ENCODE peak calls at places on chromosomes 1 and 21, in nine cellular contexts. One of them, this sample, is unnamed.

GRCh38 chr21:41726630-41726969 is 40.3 kb downstream of the RIPK4 start:
- DNase-seq in tibial nerve: no peak
- DNase-seq in A549: no peak
- DNase-seq in esophagus squamous epithelium: no peak
- DNase-seq in H54: no peak
- DNase-seq in stimulated activated CD4-positive, alpha-beta T cell treated with anti-CD3 and anti-CD28 coated beads, Interleukin-4, amount 100 ng/mL, for 4 hours: no peak
- DNase-seq in nephron progenitor cell: no peak
- DNase-seq in hippocampal formation: no peak
- DNase-seq in HFF-Myc: no peak
- DNase-seq in this sample: no peak

GRCh38 chr1:240111558-240111957 is 19.9 kb downstream of the FMN2 start:
- DNase-seq in stimulated activated CD4-positive, alpha-beta T cell treated with anti-CD3 and anti-CD28 coated beads, Interleukin-4, amount 100 ng/mL, for 4 hours: no peak
- DNase-seq in tibial nerve: no peak
- DNase-seq in A549: peak
- DNase-seq in nephron progenitor cell: no peak
- DNase-seq in esophagus squamous epithelium: no peak
- DNase-seq in HFF-Myc: no peak
- DNase-seq in hippocampal formation: no peak
- DNase-seq in H54: no peak
- DNase-seq in this sample: no peak

GRCh38 chr1:197924516-197925123 is 7.4 kb downstream of the LHX9 start:
- DNase-seq in nephron progenitor cell: peak
- DNase-seq in tibial nerve: peak
- DNase-seq in hippocampal formation: no peak
- DNase-seq in A549: peak
- DNase-seq in stimulated activated CD4-positive, alpha-beta T cell treated with anti-CD3 and anti-CD28 coated beads, Interleukin-4, amount 100 ng/mL, for 4 hours: peak
- DNase-seq in HFF-Myc: peak
- DNase-seq in H54: peak
- DNase-seq in esophagus squamous epithelium: no peak
- DNase-seq in this sample: no peak

GRCh38 chr1:228960705-228961104 is 225.4 kb downstream of the RHOU start:
- DNase-seq in H54: no peak
- DNase-seq in esophagus squamous epithelium: no peak
- DNase-seq in hippocampal formation: no peak
- DNase-seq in nephron progenitor cell: no peak
- DNase-seq in HFF-Myc: no peak
- DNase-seq in tibial nerve: no peak
- DNase-seq in stimulated activated CD4-positive, alpha-beta T cell treated with anti-CD3 and anti-CD28 coated beads, Interleukin-4, amount 100 ng/mL, for 4 hours: no peak
- DNase-seq in A549: no peak
- DNase-seq in this sample: no peak

GRCh38 chr1:154557939-154558609 is 388 bp downstream of the UBE2Q1 start:
- DNase-seq in stimulated activated CD4-positive, alpha-beta T cell treated with anti-CD3 and anti-CD28 coated beads, Interleukin-4, amount 100 ng/mL, for 4 hours: peak
- DNase-seq in nephron progenitor cell: peak
- DNase-seq in H54: no peak
- DNase-seq in tibial nerve: no peak
- DNase-seq in HFF-Myc: no peak
- DNase-seq in A549: no peak
- DNase-seq in hippocampal formation: no peak
- DNase-seq in esophagus squamous epithelium: no peak
- DNase-seq in this sample: peak

GRCh38 chr1:47471163-47471562 is 33.3 kb downstream of the FOXD2 start:
- DNase-seq in tibial nerve: peak
- DNase-seq in stimulated activated CD4-positive, alpha-beta T cell treated with anti-CD3 and anti-CD28 coated beads, Interleukin-4, amount 100 ng/mL, for 4 hours: no peak
- DNase-seq in HFF-Myc: peak
- DNase-seq in A549: no peak
- DNase-seq in esophagus squamous epithelium: no peak
- DNase-seq in nephron progenitor cell: no peak
- DNase-seq in H54: no peak
- DNase-seq in hippocampal formation: no peak
- DNase-seq in this sample: peak

GRCh38 chr1:94302497-94302896 is 65.1 kb upstream of the ARHGAP29 start:
- DNase-seq in stimulated activated CD4-positive, alpha-beta T cell treated with anti-CD3 and anti-CD28 coated beads, Interleukin-4, amount 100 ng/mL, for 4 hours: no peak
- DNase-seq in tibial nerve: no peak
- DNase-seq in hippocampal formation: no peak
- DNase-seq in esophagus squamous epithelium: no peak
- DNase-seq in nephron progenitor cell: no peak
- DNase-seq in A549: no peak
- DNase-seq in HFF-Myc: no peak
- DNase-seq in H54: no peak
- DNase-seq in this sample: no peak

GRCh38 chr1:51518730-51519047 is 377 bp downstream of the EPS15 start:
- DNase-seq in tibial nerve: no peak
- DNase-seq in stimulated activated CD4-positive, alpha-beta T cell treated with anti-CD3 and anti-CD28 coated beads, Interleukin-4, amount 100 ng/mL, for 4 hours: peak
- DNase-seq in nephron progenitor cell: no peak
- DNase-seq in A549: no peak
- DNase-seq in H54: peak
- DNase-seq in hippocampal formation: no peak
- DNase-seq in esophagus squamous epithelium: no peak
- DNase-seq in HFF-Myc: no peak
- DNase-seq in this sample: peak

GRCh38 chr1:927234-927633 is 3.5 kb downstream of the SAMD11 start:
- DNase-seq in H54: no peak
- DNase-seq in esophagus squamous epithelium: no peak
- DNase-seq in hippocampal formation: no peak
- DNase-seq in stimulated activated CD4-positive, alpha-beta T cell treated with anti-CD3 and anti-CD28 coated beads, Interleukin-4, amount 100 ng/mL, for 4 hours: no peak
- DNase-seq in tibial nerve: no peak
- DNase-seq in A549: no peak
- DNase-seq in nephron progenitor cell: no peak
- DNase-seq in HFF-Myc: no peak
- DNase-seq in this sample: no peak

GRCh38 chr1:62349470-62350233 is 30.4 kb upstream of the KANK4 start:
- DNase-seq in nephron progenitor cell: no peak
- DNase-seq in H54: no peak
- DNase-seq in esophagus squamous epithelium: no peak
- DNase-seq in stimulated activated CD4-positive, alpha-beta T cell treated with anti-CD3 and anti-CD28 coated beads, Interleukin-4, amount 100 ng/mL, for 4 hours: no peak
- DNase-seq in hippocampal formation: no peak
- DNase-seq in HFF-Myc: no peak
- DNase-seq in tibial nerve: no peak
- DNase-seq in A549: no peak
- DNase-seq in this sample: no peak

GRCh38 chr21:37146320-37147225 is 73.5 kb downstream of the TTC3 start:
- DNase-seq in esophagus squamous epithelium: no peak
- DNase-seq in HFF-Myc: no peak
- DNase-seq in tibial nerve: no peak
- DNase-seq in H54: no peak
- DNase-seq in stimulated activated CD4-positive, alpha-beta T cell treated with anti-CD3 and anti-CD28 coated beads, Interleukin-4, amount 100 ng/mL, for 4 hours: no peak
- DNase-seq in nephron progenitor cell: no peak
- DNase-seq in hippocampal formation: no peak
- DNase-seq in A549: no peak
- DNase-seq in this sample: no peak

GRCh38 chr1:222627232-222627631 is 9.3 kb downstream of the MIA3 start:
- DNase-seq in hippocampal formation: no peak
- DNase-seq in nephron progenitor cell: no peak
- DNase-seq in esophagus squamous epithelium: no peak
- DNase-seq in HFF-Myc: no peak
- DNase-seq in A549: no peak
- DNase-seq in stimulated activated CD4-positive, alpha-beta T cell treated with anti-CD3 and anti-CD28 coated beads, Interleukin-4, amount 100 ng/mL, for 4 hours: no peak
- DNase-seq in tibial nerve: peak
- DNase-seq in H54: no peak
- DNase-seq in this sample: peak

GRCh38 chr1:201310986-201311355 is 27.7 kb downstream of the PKP1 start:
- DNase-seq in tibial nerve: peak
- DNase-seq in nephron progenitor cell: no peak
- DNase-seq in esophagus squamous epithelium: no peak
- DNase-seq in HFF-Myc: no peak
- DNase-seq in hippocampal formation: no peak
- DNase-seq in A549: peak
- DNase-seq in stimulated activated CD4-positive, alpha-beta T cell treated with anti-CD3 and anti-CD28 coated beads, Interleukin-4, amount 100 ng/mL, for 4 hours: no peak
- DNase-seq in H54: peak
- DNase-seq in this sample: no peak

GRCh38 chr1:36639461-36639860 is 156.7 kb upstream of the CSF3R start:
- DNase-seq in nephron progenitor cell: no peak
- DNase-seq in A549: no peak
- DNase-seq in H54: no peak
- DNase-seq in HFF-Myc: no peak
- DNase-seq in hippocampal formation: no peak
- DNase-seq in esophagus squamous epithelium: no peak
- DNase-seq in stimulated activated CD4-positive, alpha-beta T cell treated with anti-CD3 and anti-CD28 coated beads, Interleukin-4, amount 100 ng/mL, for 4 hours: no peak
- DNase-seq in tibial nerve: no peak
- DNase-seq in this sample: no peak

GRCh38 chr1:16138772-16139221 is 17.1 kb downstream of the EPHA2 start:
- DNase-seq in nephron progenitor cell: no peak
- DNase-seq in stimulated activated CD4-positive, alpha-beta T cell treated with anti-CD3 and anti-CD28 coated beads, Interleukin-4, amount 100 ng/mL, for 4 hours: no peak
- DNase-seq in A549: no peak
- DNase-seq in HFF-Myc: no peak
- DNase-seq in esophagus squamous epithelium: no peak
- DNase-seq in hippocampal formation: no peak
- DNase-seq in H54: peak
- DNase-seq in tibial nerve: no peak
- DNase-seq in this sample: no peak

GRCh38 chr1:36986241-36986955 is 47.9 kb downstream of the GRIK3 start:
- DNase-seq in H54: no peak
- DNase-seq in tibial nerve: no peak
- DNase-seq in nephron progenitor cell: no peak
- DNase-seq in HFF-Myc: no peak
- DNase-seq in esophagus squamous epithelium: no peak
- DNase-seq in stimulated activated CD4-positive, alpha-beta T cell treated with anti-CD3 and anti-CD28 coated beads, Interleukin-4, amount 100 ng/mL, for 4 hours: no peak
- DNase-seq in hippocampal formation: no peak
- DNase-seq in A549: no peak
- DNase-seq in this sample: no peak

GRCh38 chr21:43278766-43279577 is 110.2 kb downstream of the CRYAA start:
- DNase-seq in stimulated activated CD4-positive, alpha-beta T cell treated with anti-CD3 and anti-CD28 coated beads, Interleukin-4, amount 100 ng/mL, for 4 hours: no peak
- DNase-seq in tibial nerve: no peak
- DNase-seq in nephron progenitor cell: no peak
- DNase-seq in HFF-Myc: no peak
- DNase-seq in hippocampal formation: no peak
- DNase-seq in esophagus squamous epithelium: no peak
- DNase-seq in H54: no peak
- DNase-seq in A549: no peak
- DNase-seq in this sample: no peak

GRCh38 chr1:236395780-236396664 is 1.9 kb downstream of the EDARADD start:
- DNase-seq in hippocampal formation: no peak
- DNase-seq in H54: no peak
- DNase-seq in HFF-Myc: no peak
- DNase-seq in A549: no peak
- DNase-seq in esophagus squamous epithelium: no peak
- DNase-seq in stimulated activated CD4-positive, alpha-beta T cell treated with anti-CD3 and anti-CD28 coated beads, Interleukin-4, amount 100 ng/mL, for 4 hours: no peak
- DNase-seq in nephron progenitor cell: peak
- DNase-seq in tibial nerve: no peak
- DNase-seq in this sample: no peak

GRCh38 chr1:21216835-21217811 is 40.4 kb upstream of the EIF4G3 start:
- DNase-seq in nephron progenitor cell: peak
- DNase-seq in hippocampal formation: peak
- DNase-seq in A549: peak
- DNase-seq in tibial nerve: peak
- DNase-seq in stimulated activated CD4-positive, alpha-beta T cell treated with anti-CD3 and anti-CD28 coated beads, Interleukin-4, amount 100 ng/mL, for 4 hours: peak
- DNase-seq in esophagus squamous epithelium: no peak
- DNase-seq in HFF-Myc: no peak
- DNase-seq in H54: no peak
- DNase-seq in this sample: peak

GRCh38 chr21:33645730-33646129 is 3.4 kb downstream of the ITSN1 start:
- DNase-seq in HFF-Myc: no peak
- DNase-seq in nephron progenitor cell: no peak
- DNase-seq in stimulated activated CD4-positive, alpha-beta T cell treated with anti-CD3 and anti-CD28 coated beads, Interleukin-4, amount 100 ng/mL, for 4 hours: no peak
- DNase-seq in H54: no peak
- DNase-seq in hippocampal formation: no peak
- DNase-seq in tibial nerve: no peak
- DNase-seq in esophagus squamous epithelium: no peak
- DNase-seq in A549: no peak
- DNase-seq in this sample: no peak

GRCh38 chr1:234658143-234658542 is 48.2 kb upstream of the IRF2BP2 start:
- DNase-seq in tibial nerve: no peak
- DNase-seq in nephron progenitor cell: no peak
- DNase-seq in H54: peak
- DNase-seq in HFF-Myc: no peak
- DNase-seq in stimulated activated CD4-positive, alpha-beta T cell treated with anti-CD3 and anti-CD28 coated beads, Interleukin-4, amount 100 ng/mL, for 4 hours: no peak
- DNase-seq in A549: peak
- DNase-seq in hippocampal formation: no peak
- DNase-seq in esophagus squamous epithelium: no peak
- DNase-seq in this sample: no peak

GRCh38 chr1:41919764-41920397 is 1.2 kb upstream of the HIVEP3 start:
- DNase-seq in tibial nerve: no peak
- DNase-seq in A549: peak
- DNase-seq in esophagus squamous epithelium: no peak
- DNase-seq in HFF-Myc: no peak
- DNase-seq in nephron progenitor cell: peak
- DNase-seq in H54: peak
- DNase-seq in hippocampal formation: peak
- DNase-seq in stimulated activated CD4-positive, alpha-beta T cell treated with anti-CD3 and anti-CD28 coated beads, Interleukin-4, amount 100 ng/mL, for 4 hours: peak
- DNase-seq in this sample: no peak